ENCODE peak calls at places on chromosomes 7 and 10, in four cellular contexts. V is SJCRH30, N is EL, K is activated T-cell treated with anti-CD3 and anti-CD28 coated beads for 1 hour. R is an unnamed sample.

GRCh38 chr7:91193141-91193540 is 71.1 kb upstream of the FZD1 start:
- DNase-seq in V (no peak), N (peak; percentile 33), K (no peak), R (no peak)

GRCh38 chr7:99132922-99133321 is 11.0 kb downstream of the SMURF1 start:
- DNase-seq in V (no peak), N (no peak), K (no peak), R (no peak)

GRCh38 chr10:77633376-77633775 is 4.2 kb downstream of the KCNMA1 start:
- DNase-seq in V (no peak), N (no peak), K (no peak), R (no peak)

GRCh38 chr7:22647451-22648257 is 79.3 kb upstream of the IL6 start:
- DNase-seq in V (no peak), N (peak; percentile 88), K (no peak), R (no peak)

GRCh38 chr7:28102778-28103177 is 77.8 kb downstream of the JAZF1 start:
- DNase-seq in V (peak; percentile 20), N (peak; percentile 85), K (no peak), R (no peak)

GRCh38 chr7:157875230-157876179 is 538.7 kb downstream of the DNAJB6 start:
- DNase-seq in V (peak; percentile 68), N (no peak), K (peak; percentile 47), R (peak; percentile 32)

GRCh38 chr10:59107147-59107546 is 69.3 kb upstream of the PHYHIPL start:
- DNase-seq in V (no peak), N (no peak), K (no peak), R (no peak)

GRCh38 chr7:27178366-27178765 is 4.2 kb upstream of the HOXA10 start:
- DNase-seq in V (no peak), N (peak; percentile 76), K (no peak), R (no peak)

GRCh38 chr10:30857803-30858202 is 173.9 kb downstream of the ZNF438 start:
- DNase-seq in V (peak; percentile 17), N (peak; percentile 9), K (no peak), R (no peak)

GRCh38 chr10:124149681-124150080 is 56.3 kb upstream of the CHST15 start:
- DNase-seq in V (peak; percentile 29), N (no peak), K (no peak), R (peak; percentile 80)

GRCh38 chr7:144818516-144818915 is 17.3 kb downstream of the TPK1 start:
- DNase-seq in V (peak; percentile 29), N (no peak), K (peak; percentile 30), R (no peak)

GRCh38 chr7:18421297-18422004 is 74.1 kb upstream of the HDAC9 start:
- DNase-seq in V (peak; percentile 80), N (no peak), K (no peak), R (no peak)

GRCh38 chr7:84477786-84478405 is 283.3 kb upstream of the SEMA3A start:
- DNase-seq in V (no peak), N (no peak), K (no peak), R (no peak)

GRCh38 chr7:128838981-128839731 is 8.9 kb downstream of the FLNC start:
- DNase-seq in V (no peak), N (no peak), K (no peak), R (no peak)

GRCh38 chr7:112895996-112896395 is 105.8 kb upstream of the TMEM168 start:
- DNase-seq in V (no peak), N (no peak), K (no peak), R (no peak)

GRCh38 chr10:46523119-46523880 is 33.2 kb downstream of the GPRIN2 start:
- DNase-seq in V (peak; percentile 62), N (peak; percentile 82), K (no peak), R (no peak)

GRCh38 chr10:113297226-113297625 is 255.6 kb upstream of the HABP2 start:
- DNase-seq in V (no peak), N (peak; percentile 90), K (no peak), R (no peak)

GRCh38 chr10:30059209-30060107 is at the start of gene JCAD:
- DNase-seq in V (peak; percentile 41), N (peak; percentile 56), K (peak; percentile 33), R (no peak)

GRCh38 chr7:128404143-128404681 is 5.6 kb downstream of the IMPDH1 start:
- DNase-seq in V (no peak), N (no peak), K (no peak), R (no peak)